ENCODE peak calls at places on chromosomes 5 and 9, in five cellular contexts. One of them, this sample, is unnamed.

GRCh38 chr9:124941689-124942561 is 1.0 kb upstream of the GOLGA1 start:
- DNase-seq in right atrium auricular region: peak; percentile 69
- DNase-seq in naive thymus-derived CD4-positive, alpha-beta T cell: peak; percentile 63
- DNase-seq in lung: peak; percentile 56
- DNase-seq in Panc1: no peak
- DNase-seq in this sample: no peak

GRCh38 chr5:36156619-36157018 is 4.7 kb downstream of the SKP2 start:
- DNase-seq in Panc1: no peak
- DNase-seq in naive thymus-derived CD4-positive, alpha-beta T cell: no peak
- DNase-seq in lung: no peak
- DNase-seq in right atrium auricular region: no peak
- DNase-seq in this sample: no peak

GRCh38 chr5:35838370-35839042 is 18.2 kb upstream of the IL7R start:
- DNase-seq in Panc1: no peak
- DNase-seq in lung: no peak
- DNase-seq in naive thymus-derived CD4-positive, alpha-beta T cell: no peak
- DNase-seq in right atrium auricular region: no peak
- DNase-seq in this sample: no peak

GRCh38 chr5:18314192-18314778 is 680.0 kb downstream of the TAF11L14 start:
- DNase-seq in lung: no peak
- DNase-seq in right atrium auricular region: no peak
- DNase-seq in Panc1: peak; percentile 30
- DNase-seq in naive thymus-derived CD4-positive, alpha-beta T cell: no peak
- DNase-seq in this sample: no peak

GRCh38 chr9:126844085-126844484 is 16.4 kb upstream of the ZBTB34 start:
- DNase-seq in Panc1: no peak
- DNase-seq in naive thymus-derived CD4-positive, alpha-beta T cell: no peak
- DNase-seq in lung: no peak
- DNase-seq in right atrium auricular region: no peak
- DNase-seq in this sample: no peak

GRCh38 chr9:94156549-94157407 is 72.5 kb downstream of the PTPDC1 start:
- DNase-seq in lung: peak; percentile 78
- DNase-seq in Panc1: no peak
- DNase-seq in naive thymus-derived CD4-positive, alpha-beta T cell: no peak
- DNase-seq in right atrium auricular region: peak; percentile 92
- DNase-seq in this sample: no peak

GRCh38 chr5:138149530-138149929 is 10.3 kb upstream of the NME5 start:
- DNase-seq in right atrium auricular region: no peak
- DNase-seq in Panc1: no peak
- DNase-seq in naive thymus-derived CD4-positive, alpha-beta T cell: no peak
- DNase-seq in lung: no peak
- DNase-seq in this sample: no peak

GRCh38 chr9:114155967-114156294 is 594 bp downstream of the COL27A1 start:
- DNase-seq in Panc1: no peak
- DNase-seq in lung: no peak
- DNase-seq in naive thymus-derived CD4-positive, alpha-beta T cell: no peak
- DNase-seq in right atrium auricular region: no peak
- DNase-seq in this sample: no peak

GRCh38 chr5:139391570-139392323 is 2.0 kb upstream of the MZB1 start:
- DNase-seq in right atrium auricular region: no peak
- DNase-seq in naive thymus-derived CD4-positive, alpha-beta T cell: no peak
- DNase-seq in Panc1: no peak
- DNase-seq in lung: no peak
- DNase-seq in this sample: no peak

GRCh38 chr5:64952961-64953360 is 184.2 kb downstream of the CWC27 start:
- DNase-seq in Panc1: no peak
- DNase-seq in lung: no peak
- DNase-seq in naive thymus-derived CD4-positive, alpha-beta T cell: no peak
- DNase-seq in right atrium auricular region: no peak
- DNase-seq in this sample: no peak

GRCh38 chr5:15425802-15426201 is 74.2 kb upstream of the FBXL7 start:
- DNase-seq in right atrium auricular region: no peak
- DNase-seq in naive thymus-derived CD4-positive, alpha-beta T cell: no peak
- DNase-seq in Panc1: no peak
- DNase-seq in lung: no peak
- DNase-seq in this sample: no peak

GRCh38 chr5:141084487-141084989 is 9.9 kb upstream of the PCDHB2 start:
- DNase-seq in right atrium auricular region: no peak
- DNase-seq in naive thymus-derived CD4-positive, alpha-beta T cell: peak; percentile 31
- DNase-seq in Panc1: peak; percentile 53
- DNase-seq in lung: peak; percentile 53
- DNase-seq in this sample: peak; percentile 37

GRCh38 chr9:135617538-135617900 is 21.8 kb downstream of the GLT6D1 start:
- DNase-seq in Panc1: no peak
- DNase-seq in naive thymus-derived CD4-positive, alpha-beta T cell: no peak
- DNase-seq in right atrium auricular region: peak; percentile 13
- DNase-seq in lung: no peak
- DNase-seq in this sample: no peak

GRCh38 chr5:105033642-105034217 is 1471.1 kb upstream of the NUDT12 start:
- DNase-seq in lung: no peak
- DNase-seq in naive thymus-derived CD4-positive, alpha-beta T cell: no peak
- DNase-seq in right atrium auricular region: no peak
- DNase-seq in Panc1: no peak
- DNase-seq in this sample: no peak

GRCh38 chr5:78547731-78548189 is 100.8 kb downstream of the LHFPL2 start:
- DNase-seq in lung: no peak
- DNase-seq in Panc1: no peak
- DNase-seq in naive thymus-derived CD4-positive, alpha-beta T cell: no peak
- DNase-seq in right atrium auricular region: peak; percentile 94
- DNase-seq in this sample: no peak

GRCh38 chr5:51181495-51181894 is 201.8 kb upstream of the ISL1 start:
- DNase-seq in lung: no peak
- DNase-seq in right atrium auricular region: no peak
- DNase-seq in naive thymus-derived CD4-positive, alpha-beta T cell: no peak
- DNase-seq in Panc1: no peak
- DNase-seq in this sample: no peak

GRCh38 chr9:98551511-98552286 is 157.0 kb downstream of the GABBR2 start:
- DNase-seq in lung: no peak
- DNase-seq in naive thymus-derived CD4-positive, alpha-beta T cell: no peak
- DNase-seq in right atrium auricular region: peak; percentile 23
- DNase-seq in Panc1: no peak
- DNase-seq in this sample: no peak

GRCh38 chr9:94895668-94896067 is 169.2 kb downstream of the AOPEP start:
- DNase-seq in Panc1: no peak
- DNase-seq in naive thymus-derived CD4-positive, alpha-beta T cell: no peak
- DNase-seq in lung: no peak
- DNase-seq in right atrium auricular region: no peak
- DNase-seq in this sample: no peak

GRCh38 chr9:77015291-77016048 is 4.0 kb upstream of the FOXB2 start:
- DNase-seq in lung: no peak
- DNase-seq in Panc1: no peak
- DNase-seq in right atrium auricular region: peak; percentile 18
- DNase-seq in naive thymus-derived CD4-positive, alpha-beta T cell: no peak
- DNase-seq in this sample: no peak

GRCh38 chr5:60483046-60483445 is 216.9 kb downstream of the DEPDC1B start:
- DNase-seq in right atrium auricular region: no peak
- DNase-seq in Panc1: no peak
- DNase-seq in lung: no peak
- DNase-seq in naive thymus-derived CD4-positive, alpha-beta T cell: no peak
- DNase-seq in this sample: no peak

GRCh38 chr5:57332350-57332749 is 150.3 kb downstream of the ACTBL2 start:
- DNase-seq in lung: no peak
- DNase-seq in Panc1: no peak
- DNase-seq in right atrium auricular region: no peak
- DNase-seq in naive thymus-derived CD4-positive, alpha-beta T cell: no peak
- DNase-seq in this sample: no peak

GRCh38 chr5:144368556-144368955 is 197.9 kb downstream of the KCTD16 start:
- DNase-seq in lung: no peak
- DNase-seq in naive thymus-derived CD4-positive, alpha-beta T cell: no peak
- DNase-seq in Panc1: no peak
- DNase-seq in right atrium auricular region: no peak
- DNase-seq in this sample: no peak

GRCh38 chr9:119003882-119004617 is 365.2 kb downstream of the BRINP1 start:
- DNase-seq in right atrium auricular region: no peak
- DNase-seq in naive thymus-derived CD4-positive, alpha-beta T cell: no peak
- DNase-seq in Panc1: no peak
- DNase-seq in lung: no peak
- DNase-seq in this sample: no peak

GRCh38 chr9:124551472-124552339 is 44.5 kb upstream of the NR5A1 start:
- DNase-seq in naive thymus-derived CD4-positive, alpha-beta T cell: no peak
- DNase-seq in right atrium auricular region: no peak
- DNase-seq in Panc1: peak; percentile 25
- DNase-seq in lung: peak; percentile 37
- DNase-seq in this sample: peak; percentile 50

GRCh38 chr5:83096660-83097334 is 19.4 kb downstream of the XRCC4 start:
- DNase-seq in lung: no peak
- DNase-seq in Panc1: no peak
- DNase-seq in right atrium auricular region: no peak
- DNase-seq in naive thymus-derived CD4-positive, alpha-beta T cell: no peak
- DNase-seq in this sample: no peak

GRCh38 chr5:124030043-124030461 is 518.1 kb downstream of the CSNK1G3 start:
- DNase-seq in lung: no peak
- DNase-seq in right atrium auricular region: no peak
- DNase-seq in Panc1: no peak
- DNase-seq in naive thymus-derived CD4-positive, alpha-beta T cell: no peak
- DNase-seq in this sample: no peak

GRCh38 chr9:15735083-15735974 is 182.5 kb downstream of the CCDC171 start:
- DNase-seq in Panc1: peak; percentile 39
- DNase-seq in right atrium auricular region: no peak
- DNase-seq in lung: peak; percentile 46
- DNase-seq in naive thymus-derived CD4-positive, alpha-beta T cell: no peak
- DNase-seq in this sample: no peak

GRCh38 chr9:76987594-76988200 is 31.8 kb upstream of the FOXB2 start:
- DNase-seq in naive thymus-derived CD4-positive, alpha-beta T cell: no peak
- DNase-seq in right atrium auricular region: no peak
- DNase-seq in Panc1: peak; percentile 38
- DNase-seq in lung: no peak
- DNase-seq in this sample: peak; percentile 50

DNA sequence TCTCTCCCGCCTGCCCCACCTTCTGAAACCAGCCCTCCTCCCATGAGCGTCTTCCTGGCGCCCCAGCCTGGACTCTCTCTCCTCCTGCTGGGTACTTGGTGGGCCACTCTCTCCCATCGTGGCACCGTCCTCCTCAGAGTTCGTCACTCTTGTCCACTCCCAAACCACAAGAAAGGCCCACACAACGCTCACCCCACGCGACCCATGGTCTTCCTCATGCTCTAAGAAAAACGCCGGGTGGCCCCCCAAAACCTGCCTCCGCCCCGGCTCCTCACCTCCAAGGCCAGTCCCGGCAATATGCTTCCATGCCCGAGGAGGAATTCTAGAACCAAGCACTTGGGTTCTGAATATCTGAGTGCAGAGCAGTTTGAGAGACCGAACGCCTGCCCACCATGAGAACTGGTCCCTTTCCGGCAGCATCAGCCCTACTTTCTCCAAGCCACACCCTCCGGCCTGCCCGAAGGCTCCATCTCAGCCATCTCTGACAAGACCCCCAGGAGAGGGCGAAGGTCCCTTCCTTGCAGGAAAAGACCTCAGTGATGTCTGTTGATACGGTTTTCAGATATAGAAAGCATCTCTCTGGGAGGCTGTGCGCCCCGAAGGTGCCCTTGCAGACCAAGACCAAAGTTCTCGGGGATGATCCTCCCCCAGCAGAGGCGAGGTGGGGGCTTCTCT is 15.0 kb downstream of the SLC6A3 start:
- DNase-seq in right atrium auricular region: no peak
- DNase-seq in naive thymus-derived CD4-positive, alpha-beta T cell: no peak
- DNase-seq in Panc1: no peak
- DNase-seq in lung: no peak
- DNase-seq in this sample: no peak
- H3K9me3 ChIP-seq in right atrium auricular region: peaks cover 6% of the 10 kb centered on the region
- H3K9me3 ChIP-seq in naive thymus-derived CD4-positive, alpha-beta T cell: peaks cover 5% of the 10 kb centered on the region
- H3K9me3 ChIP-seq in Panc1: peaks cover 12% of the 10 kb centered on the region
- H3K9me3 ChIP-seq in lung: peaks cover 24% of the 10 kb centered on the region
- H3K9me3 ChIP-seq in this sample: peaks cover 3% of the 10 kb centered on the region

GRCh38 chr5:81800797-81801196 is 49.9 kb upstream of the SSBP2 start:
- DNase-seq in right atrium auricular region: no peak
- DNase-seq in lung: no peak
- DNase-seq in Panc1: no peak
- DNase-seq in naive thymus-derived CD4-positive, alpha-beta T cell: no peak
- DNase-seq in this sample: no peak

GRCh38 chr5:81805086-81805485 is 54.2 kb upstream of the SSBP2 start:
- DNase-seq in naive thymus-derived CD4-positive, alpha-beta T cell: no peak
- DNase-seq in Panc1: no peak
- DNase-seq in lung: no peak
- DNase-seq in right atrium auricular region: no peak
- DNase-seq in this sample: no peak

GRCh38 chr5:81802020-81802419 is 51.1 kb upstream of the SSBP2 start:
- DNase-seq in lung: no peak
- DNase-seq in naive thymus-derived CD4-positive, alpha-beta T cell: no peak
- DNase-seq in Panc1: no peak
- DNase-seq in right atrium auricular region: no peak
- DNase-seq in this sample: no peak

GRCh38 chr5:81802625-81803024 is 51.7 kb upstream of the SSBP2 start:
- DNase-seq in Panc1: no peak
- DNase-seq in lung: no peak
- DNase-seq in naive thymus-derived CD4-positive, alpha-beta T cell: no peak
- DNase-seq in right atrium auricular region: no peak
- DNase-seq in this sample: no peak

DNA sequence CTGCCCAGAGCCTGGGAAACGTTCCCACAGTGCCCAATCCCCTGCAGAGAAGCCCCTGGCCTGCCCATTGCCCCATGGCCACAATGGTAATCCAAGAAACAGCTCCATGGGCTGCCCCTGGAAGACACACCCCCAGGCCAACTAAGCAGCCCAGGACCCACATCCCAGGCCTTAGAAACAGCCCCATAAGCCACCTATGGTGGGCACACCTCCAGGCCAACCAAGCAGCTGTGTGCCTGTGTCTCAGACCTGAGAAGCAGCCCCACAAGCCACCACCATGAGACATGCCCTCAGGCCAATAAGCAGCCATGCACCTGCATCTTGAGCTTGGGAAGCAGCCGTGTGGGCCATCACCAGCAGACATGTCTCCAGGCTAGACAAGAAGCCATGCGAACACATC is 52.9 kb upstream of the SSBP2 start:
- DNase-seq in Panc1: no peak
- DNase-seq in right atrium auricular region: no peak
- DNase-seq in naive thymus-derived CD4-positive, alpha-beta T cell: no peak
- DNase-seq in lung: no peak
- DNase-seq in this sample: no peak
- H3K27ac ChIP-seq in Panc1: no peak overlapping the region
- H3K27ac ChIP-seq in right atrium auricular region: no peak overlapping the region
- H3K27ac ChIP-seq in naive thymus-derived CD4-positive, alpha-beta T cell: no peak overlapping the region
- H3K27ac ChIP-seq in lung: no peak overlapping the region
- H3K27ac ChIP-seq in this sample: no peak overlapping the region

GRCh38 chr5:119255571-119256356 is 100.1 kb upstream of the TNFAIP8 start:
- DNase-seq in Panc1: no peak
- DNase-seq in lung: no peak
- DNase-seq in naive thymus-derived CD4-positive, alpha-beta T cell: no peak
- DNase-seq in right atrium auricular region: no peak
- DNase-seq in this sample: peak; percentile 58
- H3K9me3 ChIP-seq in Panc1: peaks cover 7% of the 10 kb centered on the region
- H3K9me3 ChIP-seq in lung: peaks cover 4% of the 10 kb centered on the region
- H3K9me3 ChIP-seq in naive thymus-derived CD4-positive, alpha-beta T cell: no peaks in the 10 kb centered on the region
- H3K9me3 ChIP-seq in right atrium auricular region: no peaks in the 10 kb centered on the region
- H3K9me3 ChIP-seq in this sample: no peaks in the 10 kb centered on the region

GRCh38 chr9:91915524-91916266 is 34.3 kb downstream of the ROR2 start:
- DNase-seq in lung: no peak
- DNase-seq in naive thymus-derived CD4-positive, alpha-beta T cell: no peak
- DNase-seq in right atrium auricular region: no peak
- DNase-seq in Panc1: no peak
- DNase-seq in this sample: no peak
- H3K27ac ChIP-seq in lung: no peak overlapping the region
- H3K27ac ChIP-seq in naive thymus-derived CD4-positive, alpha-beta T cell: no peak overlapping the region
- H3K27ac ChIP-seq in right atrium auricular region: no peak overlapping the region
- H3K27ac ChIP-seq in Panc1: no peak overlapping the region
- H3K27ac ChIP-seq in this sample: no peak overlapping the region